ENCODE peak calls at places on chromosomes 4 and X, in ten cellular contexts. U is heart left ventricle; Q is WTC11; Y is hypothalamus; K is effector memory CD4-positive, alpha-beta T cell; F is GM12865; L is activated CD4-positive, alpha-beta T cell treated with anti-CD3 and anti-CD28 coated beads, Interleukin-2, amount 10 ng/mL, durations not matched to agents 7 days and 5 days; B is activated T-helper 9 cell treated with anti-CD3 and anti-CD28 coated beads, Interleukin-2, amount 50 U/mL, for 16 hours; H is EL; E is SHP77. G is an unnamed sample.

GRCh38 chrX:54288277-54288676 is 69.6 kb downstream of the WNK3 start:
- DNase-seq in Q (no peak), F (no peak), B (no peak), U (no peak), L (no peak), K (no peak), Y (no peak), E (peak; percentile 68), H (no peak), G (peak; percentile 45)

GRCh38 chr4:156775803-156776202 is 195.8 kb downstream of the PDGFC start:
- DNase-seq in L (no peak), Q (no peak), U (no peak), E (no peak), H (no peak), K (no peak), F (no peak), Y (no peak), B (no peak), G (no peak)

GRCh38 chrX:74505437-74505836 is 84.1 kb downstream of the SLC16A2 start:
- DNase-seq in H (no peak), Q (no peak), F (no peak), B (no peak), K (no peak), L (no peak), E (no peak), Y (no peak), U (no peak), G (no peak)

GRCh38 chrX:122512561-122513072 is 671.5 kb upstream of the GRIA3 start:
- DNase-seq in L (no peak), E (no peak), B (no peak), K (no peak), U (no peak), Y (no peak), H (peak; percentile 52), F (no peak), Q (no peak), G (no peak)

GRCh38 chr4:134935320-134935719 is 733.7 kb upstream of the PABPC4L start:
- DNase-seq in F (peak; percentile 3), U (no peak), Y (no peak), B (no peak), H (peak; percentile 8), L (no peak), E (no peak), K (no peak), Q (peak; percentile 51), G (no peak)

GRCh38 chr4:101555341-101555880 is 208.1 kb upstream of the PPP3CA start:
- DNase-seq in L (no peak), Q (no peak), E (no peak), U (no peak), K (no peak), H (no peak), Y (no peak), F (no peak), B (no peak), G (no peak)

GRCh38 chr4:145298885-145299284 is 118.5 kb upstream of the OTUD4 start:
- DNase-seq in F (peak; percentile 54), L (no peak), B (no peak), E (no peak), U (no peak), H (no peak), Q (no peak), K (no peak), Y (no peak), G (no peak)

GRCh38 chr4:13289391-13289790 is 194.7 kb downstream of the RAB28 start:
- DNase-seq in H (peak; percentile 69), U (no peak), F (no peak), K (no peak), Q (no peak), Y (no peak), B (no peak), L (no peak), E (no peak), G (no peak)

GRCh38 chrX:78327370-78328048 is at the start of gene CYSLTR1:
- DNase-seq in K (no peak), H (no peak), L (no peak), U (no peak), E (no peak), Q (no peak), B (no peak), Y (no peak), F (peak; percentile 62), G (no peak)

GRCh38 chrX:108584617-108585211 is 145.1 kb downstream of the COL4A5 start:
- DNase-seq in F (peak; percentile 32), Y (no peak), K (no peak), B (no peak), Q (peak; percentile 29), U (no peak), E (no peak), L (no peak), H (peak; percentile 1), G (no peak)

GRCh38 chr4:94419956-94420355 is 31.8 kb upstream of the PDLIM5 start:
- DNase-seq in Y (no peak), H (peak; percentile 44), E (no peak), L (no peak), Q (no peak), U (no peak), F (no peak), K (no peak), B (no peak), G (peak; percentile 76)

GRCh38 chr4:94759767-94760211 is 2.0 kb downstream of the BMPR1B start:
- DNase-seq in E (no peak), F (no peak), L (no peak), U (no peak), B (no peak), Q (no peak), K (no peak), H (no peak), Y (no peak), G (no peak)

GRCh38 chr4:151530783-151531182 is 121.8 kb downstream of the FHIP1A start:
- DNase-seq in F (no peak), U (no peak), Q (no peak), Y (no peak), L (no peak), B (no peak), H (no peak), E (no peak), K (no peak), G (no peak)

GRCh38 chr4:173509031-173510001 is 20.7 kb downstream of the HAND2 start:
- DNase-seq in Y (no peak), K (no peak), L (no peak), B (no peak), E (no peak), U (peak; percentile 72), H (peak; percentile 48), Q (no peak), F (peak; percentile 38), G (no peak)

GRCh38 chrX:136028383-136028984 is 43.2 kb downstream of the SLC9A6 start:
- DNase-seq in H (peak; percentile 55), L (peak; percentile 8), Q (no peak), B (no peak), F (peak; percentile 37), K (no peak), Y (no peak), E (no peak), U (no peak), G (peak; percentile 23)

GRCh38 chrX:140712413-140713173 is 3.0 kb downstream of the LINC00632 start:
- DNase-seq in Y (peak; percentile 29), B (peak; percentile 0), F (peak; percentile 33), L (peak; percentile 29), Q (peak; percentile 60), U (peak; percentile 46), K (peak; percentile 20), H (peak; percentile 38), E (peak; percentile 19), G (no peak)

GRCh38 chr4:70722199-70722791 is 531 bp downstream of the RUFY3 start:
- DNase-seq in Q (no peak), K (peak; percentile 18), L (peak; percentile 38), Y (peak; percentile 29), U (no peak), E (peak; percentile 59), F (no peak), B (peak; percentile 9), H (peak; percentile 63), G (no peak)

GRCh38 chrX:11597479-11597878 is 68.2 kb downstream of the ARHGAP6 start:
- DNase-seq in Y (no peak), H (no peak), Q (no peak), K (no peak), U (no peak), F (no peak), E (no peak), L (no peak), B (no peak), G (no peak)

GRCh38 chr4:2570551-2571222 is 34.2 kb downstream of the FAM193A start:
- DNase-seq in E (no peak), Y (no peak), Q (no peak), L (peak; percentile 72), K (no peak), H (no peak), B (peak; percentile 21), F (no peak), U (peak; percentile 59), G (no peak)

GRCh38 chr4:82431026-82431745 is 796 bp downstream of the ENOPH1 start:
- DNase-seq in H (no peak), Y (no peak), L (peak; percentile 50), F (peak; percentile 48), B (peak; percentile 24), Q (peak; percentile 60), K (no peak), U (no peak), E (peak; percentile 58), G (no peak)

GRCh38 chrX:72100051-72100755 is 31.5 kb downstream of the RTL5 start:
- DNase-seq in Q (no peak), B (no peak), L (no peak), U (no peak), Y (no peak), H (no peak), E (peak; percentile 16), K (peak; percentile 32), F (peak; percentile 25), G (no peak)

GRCh38 chr4:84750260-84750955 is 167.5 kb downstream of the CDS1 start:
- DNase-seq in B (no peak), K (no peak), Y (no peak), E (peak; percentile 10), Q (no peak), L (no peak), U (no peak), F (peak; percentile 52), H (peak; percentile 49), G (peak; percentile 27)

GRCh38 chr4:15690020-15690809 is 8.6 kb downstream of the FAM200B start:
- DNase-seq in L (no peak), E (no peak), U (no peak), Q (no peak), F (no peak), B (no peak), H (peak; percentile 98), K (no peak), Y (no peak), G (peak; percentile 61)